ENCODE peak calls at places on chromosomes 3 and 15, in ten cellular contexts. P, O, C, G, X, F, H, L, A and S are unnamed samples.

GRCh38 chr3:36944641-36945270 is at the start of gene TRANK1:
- DNase-seq in P (peak), O (no peak), C (peak), G (peak), X (peak), F (peak), H (peak), L (peak), A (peak), S (no peak)

GRCh38 chr3:57065588-57065987 is 5.1 kb downstream of the SPATA12 start:
- DNase-seq in P (no peak), O (no peak), C (peak), G (no peak), X (no peak), F (no peak), H (no peak), L (peak), A (no peak), S (no peak)

GRCh38 chr3:180420804-180421203 is 181.2 kb upstream of the TTC14 start:
- DNase-seq in P (no peak), O (no peak), C (peak), G (no peak), X (no peak), F (no peak), H (no peak), L (no peak), A (no peak), S (no peak)

GRCh38 chr3:125147491-125147820 is 65.1 kb downstream of the SLC12A8 start:
- DNase-seq in P (no peak), O (no peak), C (no peak), G (no peak), X (no peak), F (no peak), H (no peak), L (no peak), A (no peak), S (no peak)

GRCh38 chr15:89628791-89629715 is 26.2 kb downstream of the KIF7 start:
- DNase-seq in P (no peak), O (no peak), C (no peak), G (no peak), X (peak), F (no peak), H (no peak), L (no peak), A (no peak), S (no peak)

GRCh38 chr3:65963787-65964707 is 74.7 kb downstream of the MAGI1 start:
- DNase-seq in P (no peak), O (no peak), C (peak), G (no peak), X (peak), F (no peak), H (no peak), L (peak), A (no peak), S (no peak)

GRCh38 chr3:146274833-146275232 is 23.9 kb upstream of the PLSCR4 start:
- DNase-seq in P (no peak), O (no peak), C (no peak), G (no peak), X (no peak), F (no peak), H (no peak), L (no peak), A (no peak), S (no peak)

GRCh38 chr3:71857926-71858325 is 73.0 kb upstream of the PROK2 start:
- DNase-seq in P (no peak), O (no peak), C (no peak), G (no peak), X (no peak), F (no peak), H (no peak), L (no peak), A (no peak), S (no peak)

GRCh38 chr3:47601310-47601709 is 22.6 kb upstream of the CSPG5 start:
- DNase-seq in P (no peak), O (no peak), C (no peak), G (no peak), X (no peak), F (no peak), H (no peak), L (no peak), A (no peak), S (no peak)

GRCh38 chr3:128226794-128227399 is 73.6 kb downstream of the EEFSEC start:
- DNase-seq in P (peak), O (no peak), C (peak), G (no peak), X (peak), F (peak), H (no peak), L (peak), A (no peak), S (peak)

GRCh38 chr3:110456001-110456400 is 615.6 kb upstream of the NECTIN3 start:
- DNase-seq in P (no peak), O (no peak), C (no peak), G (no peak), X (no peak), F (no peak), H (no peak), L (no peak), A (no peak), S (no peak)

GRCh38 chr3:187063286-187064081 is 75.8 kb downstream of the RPL39L start:
- DNase-seq in P (no peak), O (no peak), C (peak), G (no peak), X (no peak), F (no peak), H (no peak), L (peak), A (no peak), S (no peak)

GRCh38 chr3:67689806-67690205 is 35.4 kb upstream of the SUCLG2 start:
- DNase-seq in P (no peak), O (no peak), C (no peak), G (no peak), X (no peak), F (no peak), H (no peak), L (no peak), A (no peak), S (no peak)

GRCh38 chr15:29888651-29889050 is 66.4 kb upstream of the TJP1 start:
- DNase-seq in P (no peak), O (no peak), C (no peak), G (no peak), X (no peak), F (no peak), H (no peak), L (no peak), A (no peak), S (peak)

GRCh38 chr3:190169243-190169642 is 48.5 kb upstream of the P3H2 start:
- DNase-seq in P (no peak), O (no peak), C (no peak), G (no peak), X (no peak), F (no peak), H (no peak), L (no peak), A (no peak), S (no peak)

GRCh38 chr15:34031987-34032760 is 6.8 kb downstream of the AVEN start:
- DNase-seq in P (no peak), O (no peak), C (no peak), G (no peak), X (no peak), F (no peak), H (no peak), L (no peak), A (no peak), S (no peak)

GRCh38 chr3:14617508-14618023 is 34.0 kb upstream of the CCDC174 start:
- DNase-seq in P (no peak), O (no peak), C (no peak), G (no peak), X (no peak), F (no peak), H (no peak), L (no peak), A (no peak), S (no peak)

GRCh38 chr3:57896691-57897090 is 111.5 kb upstream of the FLNB start:
- DNase-seq in P (no peak), O (no peak), C (no peak), G (no peak), X (no peak), F (no peak), H (no peak), L (no peak), A (no peak), S (no peak)

GRCh38 chr15:77075528-77075927 is 4.6 kb upstream of the TSPAN3 start:
- DNase-seq in P (no peak), O (no peak), C (peak), G (no peak), X (no peak), F (no peak), H (no peak), L (no peak), A (no peak), S (no peak)

GRCh38 chr3:129366312-129366831 is 62.1 kb downstream of the EFCAB12 start:
- DNase-seq in P (no peak), O (no peak), C (no peak), G (no peak), X (no peak), F (no peak), H (no peak), L (no peak), A (no peak), S (no peak)

GRCh38 chr3:79517766-79518413 is 249.9 kb downstream of the ROBO1 start:
- DNase-seq in P (no peak), O (no peak), C (peak), G (no peak), X (no peak), F (no peak), H (no peak), L (peak), A (no peak), S (peak)

GRCh38 chr3:109643590-109643989 is 306.2 kb upstream of the DPPA4 start:
- DNase-seq in P (no peak), O (no peak), C (peak), G (no peak), X (no peak), F (no peak), H (no peak), L (peak), A (no peak), S (no peak)

GRCh38 chr3:125109541-125109925 is 53.7 kb upstream of the HEG1 start:
- DNase-seq in P (no peak), O (no peak), C (no peak), G (no peak), X (no peak), F (no peak), H (no peak), L (no peak), A (no peak), S (no peak)

GRCh38 chr15:45913451-45913850 is 278.6 kb downstream of the SQOR start:
- DNase-seq in P (no peak), O (no peak), C (no peak), G (no peak), X (no peak), F (no peak), H (no peak), L (no peak), A (no peak), S (no peak)

GRCh38 chr3:119084371-119085069 is 49.9 kb upstream of the IGSF11 start:
- DNase-seq in P (no peak), O (no peak), C (peak), G (no peak), X (no peak), F (no peak), H (no peak), L (no peak), A (no peak), S (no peak)

GRCh38 chr15:59746777-59747176 is 57.7 kb upstream of the BNIP2 start:
- DNase-seq in P (no peak), O (no peak), C (no peak), G (no peak), X (no peak), F (no peak), H (no peak), L (peak), A (no peak), S (no peak)

GRCh38 chr3:184540777-184541681 is 20.6 kb upstream of the EPHB3 start:
- DNase-seq in P (peak), O (peak), C (peak), G (peak), X (peak), F (peak), H (peak), L (peak), A (peak), S (peak)
- TF ChIP-seq CTCF in P (peak), O (peak), C (peak), G (no peak), X (peak), F (peak), H (peak), L (peak), A (peak), S (peak)

GRCh38 chr3:138944136-138944658 is 2.7 kb downstream of the FOXL2 start:
- DNase-seq in P (no peak), O (no peak), C (no peak), G (peak), X (no peak), F (no peak), H (no peak), L (no peak), A (no peak), S (no peak)

GRCh38 chr3:138947303-138948121 is 495 bp downstream of the FOXL2NB start:
- DNase-seq in P (no peak), O (no peak), C (no peak), G (no peak), X (no peak), F (no peak), H (no peak), L (peak), A (no peak), S (no peak)

GRCh38 chr3:138946554-138947302 is at the start of the genes FOXL2 and FOXL2NB:
- DNase-seq in P (no peak), O (no peak), C (peak), G (peak), X (no peak), F (no peak), H (peak), L (peak), A (no peak), S (peak)

GRCh38 chr3:138944842-138945645 is 1.9 kb downstream of the FOXL2 start:
- DNase-seq in P (no peak), O (no peak), C (peak), G (peak), X (peak), F (no peak), H (peak), L (peak), A (no peak), S (peak)

GRCh38 chr3:138945646-138946553 is 1.0 kb downstream of the FOXL2 start:
- DNase-seq in P (no peak), O (no peak), C (peak), G (peak), X (peak), F (no peak), H (peak), L (peak), A (no peak), S (peak)
- TF ChIP-seq CTCF in P (no peak), O (peak), C (peak), G (peak), X (no peak), F (peak), H (no peak), L (peak), A (no peak), S (peak)

DNA sequence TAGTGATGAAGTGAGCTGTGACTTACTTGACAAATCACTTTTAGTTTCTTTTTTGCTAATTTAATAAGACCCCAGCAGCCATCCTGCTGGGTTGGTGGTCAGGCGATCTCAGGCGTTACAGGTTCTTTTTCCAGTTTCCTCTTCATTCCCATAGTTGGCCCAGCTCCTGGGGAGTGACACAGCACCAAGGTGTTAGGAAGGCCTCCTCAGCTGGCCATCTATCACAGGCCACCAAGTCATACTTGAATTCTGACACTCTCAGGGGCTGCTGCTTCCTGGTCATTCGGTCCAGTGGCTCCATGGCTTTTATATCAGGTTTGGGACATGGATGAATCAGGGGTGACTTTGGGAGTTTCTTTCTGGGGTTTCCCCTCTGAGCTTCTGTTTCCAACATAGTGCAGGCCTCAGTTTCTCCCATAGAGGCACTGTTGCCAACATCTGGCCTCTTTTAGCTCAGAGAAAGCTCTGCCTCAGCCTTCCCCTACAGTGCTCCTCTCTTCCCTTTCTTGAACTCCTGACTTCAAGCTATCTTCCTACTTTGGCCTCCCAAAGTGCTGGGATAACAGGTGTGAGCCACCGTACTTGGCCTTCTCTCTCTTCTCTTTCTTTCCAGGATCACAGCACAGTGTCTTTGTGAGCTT is 211.8 kb downstream of the NR2F2 start:
- DNase-seq in P (no peak), O (no peak), C (no peak), G (no peak), X (no peak), F (no peak), H (no peak), L (no peak), A (no peak), S (no peak)
- TF ChIP-seq CTCF in P (no peak), O (no peak), C (no peak), G (no peak), X (no peak), F (no peak), H (no peak), L (no peak), A (no peak), S (no peak)

DNA sequence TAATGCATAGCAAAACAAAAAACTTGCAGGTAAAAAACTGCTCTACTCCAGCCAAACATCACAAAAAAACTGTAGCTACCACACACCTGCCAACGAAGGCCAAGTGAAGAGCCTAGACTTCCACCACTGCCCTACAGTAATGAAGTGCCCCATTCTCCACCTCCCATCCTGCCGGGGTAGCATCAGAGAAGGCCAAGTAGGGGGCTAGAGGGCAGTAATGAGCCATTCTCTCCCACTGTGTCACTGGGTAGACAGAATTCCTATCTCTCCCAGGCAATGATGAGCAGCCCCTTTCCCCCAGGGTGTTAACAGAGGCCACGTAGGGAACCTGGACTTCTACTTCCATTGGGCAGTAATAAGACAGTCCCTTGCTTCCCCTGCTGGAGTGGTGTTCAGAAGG is 9.5 kb downstream of the SEC22C start:
- DNase-seq in P (peak), O (no peak), C (peak), G (no peak), X (peak), F (no peak), H (no peak), L (peak), A (no peak), S (peak)
- TF ChIP-seq CTCF in P (no peak), O (peak), C (peak), G (no peak), X (peak), F (peak), H (no peak), L (peak), A (no peak), S (peak)

GRCh38 chr3:171838218-171838720 is 4.9 kb upstream of the TMEM212 start:
- DNase-seq in P (no peak), O (no peak), C (no peak), G (peak), X (no peak), F (peak), H (no peak), L (peak), A (peak), S (no peak)
- TF ChIP-seq CTCF in P (no peak), O (no peak), C (no peak), G (peak), X (no peak), F (peak), H (no peak), L (no peak), A (no peak), S (no peak)

DNA sequence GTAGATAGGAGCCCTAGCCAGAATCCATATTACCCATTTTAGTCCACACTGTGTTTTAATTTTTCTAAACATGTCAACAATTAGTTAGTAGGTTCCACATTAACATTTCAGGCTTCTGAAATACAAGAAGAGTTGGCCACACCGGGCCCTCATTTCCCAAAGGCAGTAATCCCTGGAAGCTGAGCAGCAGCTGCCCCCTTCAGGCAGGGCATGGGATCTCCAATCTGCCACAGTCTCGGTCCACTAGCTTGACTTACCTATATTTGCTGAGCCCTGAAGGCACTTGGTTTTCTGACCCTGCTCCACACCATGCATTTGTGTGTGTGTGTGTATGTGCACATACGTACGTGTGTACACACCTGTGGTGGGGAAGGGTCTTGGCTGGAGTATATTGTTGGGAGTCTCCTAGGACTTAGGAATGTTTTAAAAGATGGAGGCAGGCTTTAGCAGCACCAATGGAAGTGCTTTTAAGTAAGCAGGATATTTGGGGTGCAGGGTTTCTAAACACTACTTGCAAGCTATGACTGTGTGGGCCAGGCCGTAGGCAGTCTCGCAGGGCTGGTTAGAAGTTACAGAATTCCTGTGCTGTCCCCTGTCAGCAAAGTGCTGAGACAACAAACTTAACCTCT is 71.2 kb upstream of the SOX14 start:
- DNase-seq in P (no peak), O (no peak), C (peak), G (no peak), X (peak), F (no peak), H (no peak), L (peak), A (no peak), S (peak)
- TF ChIP-seq CTCF in P (no peak), O (peak), C (peak), G (no peak), X (peak), F (peak), H (no peak), L (peak), A (no peak), S (peak)

GRCh38 chr3:182605882-182606611 is 187.3 kb upstream of the ATP11B start:
- DNase-seq in P (no peak), O (no peak), C (no peak), G (no peak), X (no peak), F (no peak), H (no peak), L (no peak), A (no peak), S (no peak)
- TF ChIP-seq CTCF in P (no peak), O (no peak), C (no peak), G (no peak), X (no peak), F (no peak), H (no peak), L (no peak), A (no peak), S (no peak)

DNA sequence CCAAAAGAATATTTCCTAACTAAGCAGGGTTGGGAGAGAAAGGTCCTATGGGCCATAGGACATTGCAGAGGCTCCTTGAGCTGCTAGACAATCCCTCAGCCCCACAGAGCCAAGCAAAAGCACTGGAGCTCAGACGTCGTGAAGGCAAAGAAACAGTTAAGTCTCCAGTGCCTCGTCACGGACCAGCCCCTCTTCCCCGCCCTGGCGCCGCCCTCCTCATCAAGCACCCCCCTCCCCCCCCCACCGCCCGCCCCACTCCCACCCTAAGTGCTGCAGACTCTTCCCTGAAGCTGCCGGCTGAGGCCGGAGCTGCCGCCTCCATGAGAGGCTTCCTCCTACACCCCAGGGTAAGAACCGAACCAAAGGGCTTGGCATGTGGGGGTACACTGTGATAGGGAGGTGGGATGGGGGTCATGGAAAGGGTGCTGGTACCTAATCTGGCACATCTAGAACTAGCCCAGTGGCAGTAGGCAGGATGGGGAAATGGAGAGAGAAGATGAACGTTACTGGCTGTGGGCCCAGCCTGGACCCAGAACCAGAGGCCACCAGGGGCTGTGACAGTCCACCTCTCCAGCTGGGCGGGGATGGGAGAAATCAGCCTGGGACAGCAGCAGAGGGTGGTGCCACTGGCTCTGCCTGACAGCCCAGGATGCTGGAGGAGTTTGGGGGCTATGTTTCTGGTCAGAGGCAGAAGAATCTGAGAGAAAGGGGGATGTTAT is at the start of gene MAP1A:
- DNase-seq in P (no peak), O (no peak), C (no peak), G (peak), X (peak), F (peak), H (no peak), L (no peak), A (peak), S (peak)
- TF ChIP-seq CTCF in P (no peak), O (no peak), C (no peak), G (no peak), X (no peak), F (no peak), H (no peak), L (no peak), A (no peak), S (no peak)